ENCODE peak calls at places on chromosomes 2 and 18, in five cellular contexts. A is brain microvascular endothelial cell, R is NCI-H69, J is fibroblast of villous mesenchyme, I is cardiac fibroblast. D is an unnamed sample.
A peak's percentile ranks its signal among the peaks of the same experiment; 100 is the strongest.

GRCh38 chr2:28565720-28566295 is 69.9 kb downstream of the PLB1 start:
- DNase-seq in A (no peak), R (peak; percentile 67), J (no peak), I (no peak), D (no peak)

GRCh38 chr2:233153146-233153798 is 93.1 kb downstream of the INPP5D start:
- DNase-seq in A (no peak), R (no peak), J (no peak), I (peak; percentile 23), D (no peak)

GRCh38 chr2:190447766-190448165 is 39.6 kb downstream of the MFSD6 start:
- DNase-seq in A (no peak), R (no peak), J (no peak), I (no peak), D (no peak)

GRCh38 chr2:42184346-42184745 is 15.2 kb downstream of the EML4 start:
- DNase-seq in A (no peak), R (no peak), J (no peak), I (no peak), D (no peak)

GRCh38 chr2:217105733-217106649 is 246.1 kb upstream of the TNP1 start:
- DNase-seq in A (peak; percentile 88), R (no peak), J (peak; percentile 70), I (peak; percentile 90), D (peak; percentile 100)

GRCh38 chr2:170467568-170468422 is 247.3 kb upstream of the SP5 start:
- DNase-seq in A (no peak), R (peak; percentile 7), J (no peak), I (peak; percentile 42), D (no peak)

GRCh38 chr18:46452820-46453219 is 204.2 kb downstream of the LOXHD1 start:
- DNase-seq in A (no peak), R (peak; percentile 49), J (no peak), I (no peak), D (peak; percentile 69)

GRCh38 chr2:185375731-185376130 is 362.9 kb upstream of the FSIP2 start:
- DNase-seq in A (no peak), R (no peak), J (no peak), I (no peak), D (no peak)

GRCh38 chr2:72719416-72719815 is 106.4 kb downstream of the EXOC6B start:
- DNase-seq in A (no peak), R (peak; percentile 72), J (peak; percentile 24), I (peak; percentile 27), D (no peak)

GRCh38 chr2:43877782-43878464 is 39.2 kb downstream of the ABCG8 start:
- DNase-seq in A (peak; percentile 65), R (peak; percentile 60), J (peak; percentile 59), I (peak; percentile 65), D (peak; percentile 53)

GRCh38 chr18:59725177-59725576 is 28.0 kb upstream of the CCBE1 start:
- DNase-seq in A (no peak), R (no peak), J (peak; percentile 30), I (peak; percentile 53), D (no peak)

GRCh38 chr2:207252416-207252815 is 86.7 kb upstream of the KLF7 start:
- DNase-seq in A (no peak), R (no peak), J (peak; percentile 25), I (no peak), D (peak; percentile 18)

GRCh38 chr2:230795856-230796255 is 68.9 kb upstream of the ITM2C start:
- DNase-seq in A (no peak), R (no peak), J (no peak), I (peak; percentile 78), D (no peak)

GRCh38 chr2:219733746-219734145 is 106.3 kb downstream of the SLC4A3 start:
- DNase-seq in A (no peak), R (no peak), J (no peak), I (no peak), D (no peak)

GRCh38 chr2:172128484-172128883 is 25.8 kb upstream of the DLX2 start:
- DNase-seq in A (no peak), R (no peak), J (no peak), I (peak; percentile 15), D (no peak)

GRCh38 chr2:129733579-129733978 is 245.9 kb upstream of the RAB6C start:
- DNase-seq in A (no peak), R (no peak), J (no peak), I (no peak), D (no peak)

GRCh38 chr2:26363323-26363722 is 16.7 kb upstream of the ADGRF3 start:
- DNase-seq in A (peak; percentile 36), R (no peak), J (peak; percentile 34), I (no peak), D (no peak)

GRCh38 chr2:106269591-106270291 is 75.6 kb upstream of the UXS1 start:
- DNase-seq in A (no peak), R (peak; percentile 81), J (no peak), I (no peak), D (no peak)

GRCh38 chr2:63590621-63591408 is 2.1 kb downstream of the MDH1 start:
- DNase-seq in A (no peak), R (peak; percentile 75), J (peak; percentile 20), I (peak; percentile 17), D (no peak)

GRCh38 chr18:28181616-28182015 is 4.7 kb upstream of the CDH2 start:
- DNase-seq in A (no peak), R (no peak), J (no peak), I (no peak), D (no peak)

GRCh38 chr2:8989536-8990079 is 13.9 kb downstream of the MBOAT2 start:
- DNase-seq in A (no peak), R (no peak), J (no peak), I (no peak), D (no peak)

GRCh38 chr2:150100311-150100710 is 387.2 kb downstream of the RND3 start:
- DNase-seq in A (no peak), R (no peak), J (no peak), I (no peak), D (no peak)

GRCh38 chr2:39787123-39787522 is 8.1 kb upstream of the THUMPD2 start:
- DNase-seq in A (no peak), R (no peak), J (no peak), I (no peak), D (no peak)